ENCODE peak calls at places on chromosome 18, in nine cellular contexts. P is posterior vena cava; D is mesothelial cell of epicardium; T is naive thymus-derived CD4-positive, alpha-beta T cell; I is A673; Y is GF-D8; F is cardiac fibroblast; W is NCI-H146; E is NCI-H2081. G is an unnamed sample.
A peak's percentile ranks its signal among the peaks of the same experiment; 100 is the strongest.

GRCh38 chr18:79576686-79577351 is 102.8 kb upstream of the CTDP1 start:
- DNase-seq in F (peak; percentile 37), P (peak; percentile 78), Y (no peak), T (no peak), D (peak; percentile 52), W (no peak), I (no peak), E (peak; percentile 65), G (no peak)

GRCh38 chr18:21538230-21538629 is 62.3 kb downstream of the ESCO1 start:
- DNase-seq in I (no peak), T (no peak), F (no peak), P (no peak), W (no peak), Y (no peak), D (no peak), E (no peak), G (no peak)

GRCh38 chr18:11309172-11309571 is 159.8 kb upstream of the PIEZO2 start:
- DNase-seq in P (no peak), T (no peak), F (peak; percentile 24), Y (no peak), I (peak; percentile 48), D (no peak), E (no peak), W (no peak), G (no peak)

GRCh38 chr18:74748809-74749208 is 151.1 kb downstream of the ZNF407 start:
- DNase-seq in I (peak; percentile 36), F (no peak), E (peak; percentile 73), W (peak; percentile 85), P (no peak), Y (no peak), D (no peak), T (no peak), G (no peak)

GRCh38 chr18:52636536-52636935 is 296.5 kb downstream of the DCC start:
- DNase-seq in E (no peak), F (no peak), Y (no peak), I (peak; percentile 26), T (no peak), W (no peak), D (no peak), P (no peak), G (no peak)

GRCh38 chr18:5238371-5238758 is 41.3 kb upstream of the AKAIN1 start:
- DNase-seq in P (peak; percentile 83), W (peak; percentile 73), Y (no peak), F (no peak), I (peak; percentile 29), D (peak; percentile 60), E (peak; percentile 32), T (no peak), G (no peak)

GRCh38 chr18:49094136-49094535 is 143.4 kb upstream of the SMAD7 start:
- DNase-seq in T (no peak), D (no peak), Y (no peak), W (no peak), F (peak; percentile 80), P (no peak), I (no peak), E (no peak), G (no peak)

GRCh38 chr18:49547701-49548100 is 14.2 kb upstream of the LIPG start:
- DNase-seq in T (no peak), P (no peak), F (peak; percentile 29), Y (no peak), E (no peak), D (no peak), W (no peak), I (no peak), G (no peak)

GRCh38 chr18:10462597-10462996 is 8.2 kb downstream of the APCDD1 start:
- DNase-seq in E (no peak), Y (no peak), D (no peak), P (no peak), F (no peak), W (no peak), I (peak; percentile 91), T (no peak), G (no peak)

GRCh38 chr18:57839942-57840381 is 36.8 kb upstream of the ATP8B1 start:
- DNase-seq in P (no peak), Y (no peak), E (no peak), D (no peak), W (no peak), F (peak; percentile 90), T (no peak), I (no peak), G (no peak)

GRCh38 chr18:6616981-6617380 is 112.5 kb upstream of the ARHGAP28 start:
- DNase-seq in W (no peak), T (no peak), Y (no peak), D (no peak), I (no peak), E (no peak), F (no peak), P (no peak), G (no peak)

GRCh38 chr18:40897884-40898283 is 1057.2 kb upstream of the PIK3C3 start:
- DNase-seq in P (no peak), I (no peak), T (no peak), E (no peak), Y (no peak), F (no peak), D (no peak), W (peak; percentile 45), G (no peak)

GRCh38 chr18:10843533-10843932 is 305.8 kb downstream of the PIEZO2 start:
- DNase-seq in T (no peak), Y (no peak), D (no peak), P (no peak), F (no peak), W (no peak), E (no peak), I (no peak), G (no peak)

GRCh38 chr18:46324556-46324955 is 220.4 kb downstream of the HAUS1 start:
- DNase-seq in P (no peak), F (peak; percentile 72), I (peak; percentile 64), Y (peak; percentile 25), E (peak; percentile 25), T (no peak), D (no peak), W (peak; percentile 60), G (no peak)

GRCh38 chr18:25147878-25148488 is 204.0 kb downstream of the ZNF521 start:
- DNase-seq in F (no peak), D (no peak), I (no peak), P (no peak), T (no peak), E (no peak), W (peak; percentile 24), Y (no peak), G (no peak)

GRCh38 chr18:79935925-79936324 is 15.5 kb downstream of the SLC66A2 start:
- DNase-seq in P (peak; percentile 35), W (no peak), I (no peak), T (no peak), E (no peak), Y (no peak), D (no peak), F (no peak), G (no peak)

GRCh38 chr18:65706646-65707045 is 44.2 kb upstream of the CDH7 start:
- DNase-seq in P (peak; percentile 23), D (no peak), E (no peak), F (no peak), W (no peak), I (no peak), T (no peak), Y (no peak), G (no peak)

GRCh38 chr18:2905802-2906521 is 59.2 kb downstream of the EMILIN2 start:
- DNase-seq in F (peak; percentile 47), E (peak; percentile 84), I (peak; percentile 89), D (peak; percentile 62), T (peak; percentile 27), P (peak; percentile 93), Y (peak; percentile 24), W (peak; percentile 75), G (peak; percentile 15)

GRCh38 chr18:58908006-58908405 is 43.3 kb downstream of the ZNF532 start:
- DNase-seq in T (no peak), W (no peak), D (no peak), P (no peak), F (no peak), E (no peak), Y (no peak), I (no peak), G (no peak)

GRCh38 chr18:11148655-11149440 is 521 bp downstream of the PIEZO2 start:
- DNase-seq in F (no peak), T (no peak), D (no peak), E (no peak), P (no peak), I (no peak), W (no peak), Y (no peak), G (no peak)

GRCh38 chr18:59484796-59485328 is 125.8 kb upstream of the LMAN1 start:
- DNase-seq in D (no peak), F (peak; percentile 52), Y (no peak), I (no peak), E (no peak), W (no peak), T (no peak), P (no peak), G (no peak)

GRCh38 chr18:31636387-31636786 is 44.7 kb downstream of the TTR start:
- DNase-seq in F (no peak), P (no peak), E (no peak), T (no peak), Y (no peak), I (no peak), D (no peak), W (no peak), G (no peak)